ENCODE peak calls at places on chromosome 10, in four cellular contexts. T, Z, O and S are unnamed samples.

GRCh38 chr10:44817961-44818649 is 93.0 kb upstream of the TMEM72 start:
- DNase-seq in T (no peak), Z (no peak), O (no peak), S (no peak)

GRCh38 chr10:78856421-78856820 is 212.3 kb upstream of the ZMIZ1 start:
- DNase-seq in Z (no peak), T (no peak), O (no peak), S (no peak)

GRCh38 chr10:4382811-4383210 is 443.2 kb upstream of the AKR1E2 start:
- DNase-seq in O (peak; percentile 44), Z (no peak), T (no peak), S (no peak)

GRCh38 chr10:106436123-106436740 is 728.3 kb downstream of the SORCS1 start:
- DNase-seq in O (peak; percentile 26), T (no peak), Z (no peak), S (no peak)

GRCh38 chr10:116108106-116108505 is 164.9 kb downstream of the GFRA1 start:
- DNase-seq in T (no peak), O (no peak), Z (no peak), S (no peak)

GRCh38 chr10:24723788-24724380 is at the start of gene ARHGAP21:
- DNase-seq in O (peak; percentile 68), T (peak; percentile 76), Z (peak; percentile 78), S (peak; percentile 71)

GRCh38 chr10:23344251-23344841 is at the start of gene C10orf67:
- DNase-seq in Z (peak; percentile 70), O (peak; percentile 39), T (peak; percentile 31), S (no peak)

GRCh38 chr10:99894613-99895012 is 112.2 kb downstream of the ABCC2 start:
- DNase-seq in T (no peak), O (no peak), Z (no peak), S (no peak)

GRCh38 chr10:88062385-88062784 is 199.0 kb downstream of the PTEN start:
- DNase-seq in Z (no peak), T (no peak), O (peak; percentile 30), S (no peak)

GRCh38 chr10:91587710-91588638 is 44.9 kb downstream of the PPP1R3C start:
- DNase-seq in O (peak; percentile 83), T (no peak), Z (no peak), S (no peak)

GRCh38 chr10:42543840-42544372 is 94.5 kb downstream of the ZNF33B start:
- DNase-seq in O (no peak), Z (no peak), T (no peak), S (no peak)

GRCh38 chr10:89373916-89374711 is 3.7 kb upstream of the IFIT1B start:
- DNase-seq in O (peak; percentile 94), Z (no peak), T (peak; percentile 81), S (peak; percentile 91)

GRCh38 chr10:89332092-89332633 is 4.4 kb downstream of the IFIT3 start:
- DNase-seq in Z (no peak), T (no peak), O (peak; percentile 78), S (peak; percentile 74)

GRCh38 chr10:132037676-132037975 is 28.1 kb upstream of the JAKMIP3 start:
- DNase-seq in T (no peak), O (no peak), Z (no peak), S (no peak)

GRCh38 chr10:84401838-84402611 is 73.6 kb downstream of the CCSER2 start:
- DNase-seq in O (no peak), T (no peak), Z (no peak), S (no peak)

GRCh38 chr10:96491303-96491702 is 22.4 kb downstream of the TLL2 start:
- DNase-seq in T (no peak), O (no peak), Z (no peak), S (peak; percentile 51)

GRCh38 chr10:52351911-52352310 is 37.8 kb downstream of the DKK1 start:
- DNase-seq in Z (no peak), T (no peak), O (peak; percentile 37), S (no peak)

GRCh38 chr10:11610855-11611247 is 599 bp downstream of the USP6NL start:
- DNase-seq in O (peak; percentile 37), T (peak; percentile 38), Z (peak; percentile 62), S (peak; percentile 77)

GRCh38 chr10:19592276-19592675 is 224.0 kb upstream of the PLXDC2 start:
- DNase-seq in O (peak; percentile 33), Z (no peak), T (no peak), S (no peak)

GRCh38 chr10:131926253-131926652 is 25.4 kb downstream of the PPP2R2D start:
- DNase-seq in O (no peak), T (no peak), Z (no peak), S (no peak)

GRCh38 chr10:77899080-77899477 is 27.5 kb downstream of the DLG5 start:
- DNase-seq in T (peak; percentile 77), O (peak; percentile 51), Z (no peak), S (no peak)

GRCh38 chr10:132061465-132062180 is 4.1 kb upstream of the JAKMIP3 start:
- DNase-seq in Z (no peak), T (no peak), O (no peak), S (no peak)

GRCh38 chr10:1240341-1240775 is 184.2 kb downstream of the WDR37 start:
- DNase-seq in T (peak; percentile 12), O (no peak), Z (peak; percentile 70), S (no peak)

GRCh38 chr10:99344715-99345114 is 15.6 kb downstream of the CNNM1 start:
- DNase-seq in Z (no peak), T (no peak), O (no peak), S (no peak)

GRCh38 chr10:69318997-69319727 is 40.9 kb downstream of the HK1 start:
- DNase-seq in Z (no peak), O (peak; percentile 53), T (peak; percentile 87), S (peak; percentile 90)

GRCh38 chr10:131204406-131205152 is 106.9 kb downstream of the TCERG1L start:
- DNase-seq in Z (peak; percentile 10), O (no peak), T (no peak), S (no peak)

GRCh38 chr10:94200148-94200846 is 162.4 kb downstream of the NOC3L start:
- DNase-seq in Z (no peak), T (no peak), O (no peak), S (peak; percentile 19)

GRCh38 chr10:21424511-21424910 is 101.0 kb downstream of the SKIDA1 start:
- DNase-seq in O (peak; percentile 61), Z (no peak), T (no peak), S (no peak)

GRCh38 chr10:89210794-89211425 is 3.8 kb upstream of the CH25H start:
- DNase-seq in O (peak; percentile 46), Z (no peak), T (no peak), S (no peak)

GRCh38 chr10:12348341-12348869 is 942 bp upstream of the CAMK1D start:
- DNase-seq in T (peak; percentile 31), Z (peak; percentile 71), O (no peak), S (no peak)

GRCh38 chr10:132516771-132517725 is 20.5 kb upstream of the INPP5A start:
- DNase-seq in Z (peak; percentile 82), O (peak; percentile 96), T (peak; percentile 80), S (no peak)

GRCh38 chr10:28533571-28534304 is 820 bp downstream of the WAC start:
- DNase-seq in O (peak; percentile 26), Z (peak; percentile 65), T (peak; percentile 74), S (peak; percentile 84)

GRCh38 chr10:124005991-124006392 is 87.4 kb downstream of the CHST15 start:
- DNase-seq in O (no peak), Z (no peak), T (peak; percentile 10), S (no peak)

GRCh38 chr10:70617798-70618568 is 15.4 kb upstream of the PRF1 start:
- DNase-seq in O (peak; percentile 44), Z (no peak), T (no peak), S (no peak)

GRCh38 chr10:118980135-118980865 is 49.2 kb upstream of the NANOS1 start:
- DNase-seq in T (no peak), Z (no peak), O (no peak), S (no peak)

DNA sequence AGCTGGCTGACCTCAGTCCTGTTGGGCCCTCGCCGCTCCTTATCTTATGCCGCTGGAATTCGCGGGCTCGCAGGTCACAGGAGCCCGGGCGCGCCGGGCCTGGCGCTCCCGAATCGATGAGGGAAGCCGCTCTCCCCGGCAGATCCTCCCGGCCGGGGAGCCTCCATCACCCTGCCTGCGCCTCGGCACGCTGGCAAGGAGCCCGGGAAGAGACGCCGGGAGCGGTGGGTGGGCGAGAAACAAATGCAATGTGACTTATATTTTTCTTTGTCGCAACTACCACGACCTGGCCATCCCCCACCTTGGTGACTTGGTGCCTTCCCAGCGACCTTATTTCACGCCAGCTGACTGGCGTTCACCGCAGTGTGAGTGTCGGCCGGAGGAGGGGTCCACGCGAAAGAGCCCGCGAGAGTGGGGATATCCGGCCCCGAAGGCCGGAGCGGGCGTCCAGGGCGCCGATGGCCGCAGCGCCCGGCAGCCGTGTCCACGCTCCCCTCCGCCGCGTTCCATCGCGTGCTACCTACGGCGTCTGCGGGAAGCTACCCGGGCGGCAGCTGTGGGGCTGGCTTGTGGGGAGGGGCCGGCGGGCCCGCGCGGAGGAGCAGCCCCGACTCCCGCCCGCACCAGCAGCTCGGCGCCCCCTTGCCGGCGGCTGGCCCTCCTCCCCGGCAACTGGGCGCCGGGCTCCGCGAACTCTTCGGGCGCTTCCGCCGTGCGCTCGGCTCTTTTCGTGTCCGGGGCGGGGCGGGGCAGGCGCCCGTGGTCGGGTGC is 494 bp upstream of the BMPR1A start:
- DNase-seq in O (peak; percentile 82), T (peak; percentile 93), Z (peak; percentile 97), S (peak; percentile 87)
- TF ChIP-seq POLR2A in O (peak; percentile 83), T (peak; percentile 84), Z (no peak), S (peak; percentile 67)

GRCh38 chr10:3099291-3100092 is 32.1 kb downstream of the PFKP start:
- DNase-seq in Z (no peak), T (no peak), O (peak; percentile 85), S (no peak)
- TF ChIP-seq POLR2A in Z (no peak), T (no peak), O (peak; percentile 25), S (no peak)

GRCh38 chr10:103467391-103467790 is 8.7 kb upstream of the CALHM1 start:
- DNase-seq in Z (no peak), O (no peak), T (no peak), S (no peak)

GRCh38 chr10:103472005-103472404 is 7.0 kb downstream of the CALHM3 start:
- DNase-seq in Z (no peak), O (no peak), T (peak; percentile 28), S (no peak)

GRCh38 chr10:103473261-103473671 is 5.8 kb downstream of the CALHM3 start:
- DNase-seq in Z (no peak), O (no peak), T (no peak), S (no peak)

GRCh38 chr10:103474077-103474476 is 5.0 kb downstream of the CALHM3 start:
- DNase-seq in T (no peak), O (no peak), Z (no peak), S (no peak)

GRCh38 chr10:103470755-103471653 is 8.0 kb downstream of the CALHM3 start:
- DNase-seq in Z (no peak), O (no peak), T (peak; percentile 71), S (no peak)
- TF ChIP-seq POLR2A in Z (no peak), O (no peak), T (no peak), S (no peak)

GRCh38 chr10:73609116-73609515 is 18.0 kb upstream of the USP54 start:
- DNase-seq in T (no peak), Z (no peak), O (no peak), S (no peak)

DNA sequence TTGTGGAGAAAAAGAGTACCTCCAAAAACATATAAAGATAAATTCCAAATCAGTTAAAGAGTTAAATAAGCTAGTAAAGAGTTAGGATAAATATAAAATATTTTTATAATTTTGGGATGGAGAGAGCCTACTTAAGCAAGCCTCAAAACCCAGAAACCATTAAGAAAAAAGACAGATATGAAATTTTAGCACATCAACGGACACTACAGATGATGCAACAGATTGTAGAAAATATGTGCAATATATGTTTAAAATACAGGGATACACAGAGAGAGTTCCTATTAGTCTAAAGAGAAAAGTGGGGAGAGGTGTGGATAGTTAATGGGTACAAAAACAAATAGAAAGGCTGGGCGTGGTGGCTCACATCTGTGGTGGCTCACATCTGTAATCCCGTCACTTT is 23.6 kb upstream of the USP54 start:
- DNase-seq in T (no peak), Z (no peak), O (no peak), S (no peak)
- TF ChIP-seq POLR2A in T (no peak), Z (no peak), O (no peak), S (no peak)

GRCh38 chr10:125259651-125260050 is 99.3 kb upstream of the CTBP2 start:
- DNase-seq in Z (peak; percentile 20), T (no peak), O (no peak), S (no peak)
- TF ChIP-seq POLR2A in Z (no peak), T (no peak), O (no peak), S (no peak)